ENCODE peak calls at places on chromosomes 12 and 14, in eight cellular contexts. One of them, this sample, is unnamed.

GRCh38 chr12:23954332-23954731 is 4.9 kb upstream of the SOX5 start:
- DNase-seq in HTR-8/SVneo: no peak
- DNase-seq in suprapubic skin: no peak
- DNase-seq in central memory CD4-positive, alpha-beta T cell: no peak
- DNase-seq in glutamatergic neuron: no peak
- DNase-seq in Karpas-422: no peak
- DNase-seq in CD8-positive, alpha-beta T cell: no peak
- DNase-seq in GM20000: no peak
- DNase-seq in this sample: peak

GRCh38 chr12:107634530-107634929 is 51.1 kb upstream of the PWP1 start:
- DNase-seq in GM20000: no peak
- DNase-seq in HTR-8/SVneo: no peak
- DNase-seq in CD8-positive, alpha-beta T cell: no peak
- DNase-seq in glutamatergic neuron: no peak
- DNase-seq in central memory CD4-positive, alpha-beta T cell: no peak
- DNase-seq in Karpas-422: no peak
- DNase-seq in suprapubic skin: no peak
- DNase-seq in this sample: no peak

GRCh38 chr14:79834856-79835255 is 376.4 kb downstream of the DIO2 start:
- DNase-seq in central memory CD4-positive, alpha-beta T cell: no peak
- DNase-seq in suprapubic skin: no peak
- DNase-seq in GM20000: no peak
- DNase-seq in glutamatergic neuron: no peak
- DNase-seq in HTR-8/SVneo: no peak
- DNase-seq in Karpas-422: no peak
- DNase-seq in CD8-positive, alpha-beta T cell: no peak
- DNase-seq in this sample: no peak

GRCh38 chr14:87615822-87616679 is 376.9 kb downstream of the GALC start:
- DNase-seq in Karpas-422: peak
- DNase-seq in HTR-8/SVneo: peak
- DNase-seq in suprapubic skin: no peak
- DNase-seq in GM20000: peak
- DNase-seq in central memory CD4-positive, alpha-beta T cell: no peak
- DNase-seq in CD8-positive, alpha-beta T cell: peak
- DNase-seq in glutamatergic neuron: peak
- DNase-seq in this sample: no peak

GRCh38 chr12:118061876-118062791 is 1.2 kb upstream of the WSB2 start:
- DNase-seq in CD8-positive, alpha-beta T cell: no peak
- DNase-seq in GM20000: peak
- DNase-seq in suprapubic skin: peak
- DNase-seq in Karpas-422: no peak
- DNase-seq in central memory CD4-positive, alpha-beta T cell: no peak
- DNase-seq in HTR-8/SVneo: peak
- DNase-seq in glutamatergic neuron: peak
- DNase-seq in this sample: peak

GRCh38 chr12:43332977-43333649 is 218.9 kb downstream of the ADAMTS20 start:
- DNase-seq in glutamatergic neuron: no peak
- DNase-seq in Karpas-422: no peak
- DNase-seq in central memory CD4-positive, alpha-beta T cell: no peak
- DNase-seq in CD8-positive, alpha-beta T cell: no peak
- DNase-seq in suprapubic skin: no peak
- DNase-seq in HTR-8/SVneo: peak
- DNase-seq in GM20000: no peak
- DNase-seq in this sample: peak

GRCh38 chr14:55126089-55126488 is 3.0 kb upstream of the LGALS3 start:
- DNase-seq in suprapubic skin: no peak
- DNase-seq in Karpas-422: no peak
- DNase-seq in HTR-8/SVneo: no peak
- DNase-seq in GM20000: no peak
- DNase-seq in CD8-positive, alpha-beta T cell: no peak
- DNase-seq in glutamatergic neuron: no peak
- DNase-seq in central memory CD4-positive, alpha-beta T cell: no peak
- DNase-seq in this sample: no peak

GRCh38 chr14:80554139-80554538 is 342.8 kb upstream of the DIO2 start:
- DNase-seq in central memory CD4-positive, alpha-beta T cell: no peak
- DNase-seq in Karpas-422: no peak
- DNase-seq in suprapubic skin: no peak
- DNase-seq in GM20000: no peak
- DNase-seq in HTR-8/SVneo: no peak
- DNase-seq in CD8-positive, alpha-beta T cell: no peak
- DNase-seq in glutamatergic neuron: no peak
- DNase-seq in this sample: no peak

GRCh38 chr14:80172380-80173055 is 38.8 kb downstream of the DIO2 start:
- DNase-seq in central memory CD4-positive, alpha-beta T cell: no peak
- DNase-seq in suprapubic skin: no peak
- DNase-seq in HTR-8/SVneo: no peak
- DNase-seq in glutamatergic neuron: no peak
- DNase-seq in Karpas-422: no peak
- DNase-seq in GM20000: no peak
- DNase-seq in CD8-positive, alpha-beta T cell: no peak
- DNase-seq in this sample: peak

GRCh38 chr12:58202933-58203713 is 261.8 kb downstream of the ATP23 start:
- DNase-seq in GM20000: no peak
- DNase-seq in central memory CD4-positive, alpha-beta T cell: no peak
- DNase-seq in CD8-positive, alpha-beta T cell: no peak
- DNase-seq in suprapubic skin: no peak
- DNase-seq in HTR-8/SVneo: no peak
- DNase-seq in Karpas-422: no peak
- DNase-seq in glutamatergic neuron: peak
- DNase-seq in this sample: no peak

GRCh38 chr14:67674139-67674479 is 323 bp downstream of the VTI1B start:
- DNase-seq in Karpas-422: peak
- DNase-seq in central memory CD4-positive, alpha-beta T cell: no peak
- DNase-seq in GM20000: peak
- DNase-seq in CD8-positive, alpha-beta T cell: peak
- DNase-seq in HTR-8/SVneo: peak
- DNase-seq in glutamatergic neuron: peak
- DNase-seq in suprapubic skin: peak
- DNase-seq in this sample: peak

GRCh38 chr12:67161322-67161918 is 107.7 kb upstream of the CAND1 start:
- DNase-seq in Karpas-422: peak
- DNase-seq in CD8-positive, alpha-beta T cell: peak
- DNase-seq in HTR-8/SVneo: peak
- DNase-seq in glutamatergic neuron: peak
- DNase-seq in suprapubic skin: no peak
- DNase-seq in central memory CD4-positive, alpha-beta T cell: no peak
- DNase-seq in GM20000: peak
- DNase-seq in this sample: peak

GRCh38 chr12:122021822-122022392 is at the start of gene BCL7A:
- DNase-seq in central memory CD4-positive, alpha-beta T cell: peak
- DNase-seq in glutamatergic neuron: peak
- DNase-seq in Karpas-422: peak
- DNase-seq in HTR-8/SVneo: peak
- DNase-seq in GM20000: peak
- DNase-seq in CD8-positive, alpha-beta T cell: peak
- DNase-seq in suprapubic skin: no peak
- DNase-seq in this sample: peak

GRCh38 chr12:107780298-107780697 is 5.8 kb downstream of the ASCL4 start:
- DNase-seq in suprapubic skin: no peak
- DNase-seq in HTR-8/SVneo: no peak
- DNase-seq in central memory CD4-positive, alpha-beta T cell: no peak
- DNase-seq in glutamatergic neuron: no peak
- DNase-seq in GM20000: no peak
- DNase-seq in CD8-positive, alpha-beta T cell: no peak
- DNase-seq in Karpas-422: no peak
- DNase-seq in this sample: no peak

GRCh38 chr14:94665121-94665520 is 52.9 kb downstream of the SERPINA3 start:
- DNase-seq in HTR-8/SVneo: no peak
- DNase-seq in CD8-positive, alpha-beta T cell: no peak
- DNase-seq in Karpas-422: no peak
- DNase-seq in suprapubic skin: peak
- DNase-seq in central memory CD4-positive, alpha-beta T cell: no peak
- DNase-seq in glutamatergic neuron: no peak
- DNase-seq in GM20000: no peak
- DNase-seq in this sample: peak

GRCh38 chr14:63051301-63051700 is 6.0 kb upstream of the KCNH5 start:
- DNase-seq in CD8-positive, alpha-beta T cell: no peak
- DNase-seq in Karpas-422: no peak
- DNase-seq in GM20000: no peak
- DNase-seq in suprapubic skin: no peak
- DNase-seq in glutamatergic neuron: no peak
- DNase-seq in HTR-8/SVneo: no peak
- DNase-seq in central memory CD4-positive, alpha-beta T cell: no peak
- DNase-seq in this sample: no peak

GRCh38 chr12:88108021-88108420 is 33.9 kb downstream of the CEP290 start:
- DNase-seq in central memory CD4-positive, alpha-beta T cell: no peak
- DNase-seq in CD8-positive, alpha-beta T cell: no peak
- DNase-seq in glutamatergic neuron: no peak
- DNase-seq in GM20000: no peak
- DNase-seq in suprapubic skin: no peak
- DNase-seq in HTR-8/SVneo: no peak
- DNase-seq in Karpas-422: no peak
- DNase-seq in this sample: no peak

GRCh38 chr12:94074970-94075695 is 73.2 kb upstream of the PLXNC1 start:
- DNase-seq in suprapubic skin: no peak
- DNase-seq in CD8-positive, alpha-beta T cell: no peak
- DNase-seq in GM20000: peak
- DNase-seq in central memory CD4-positive, alpha-beta T cell: no peak
- DNase-seq in glutamatergic neuron: peak
- DNase-seq in HTR-8/SVneo: peak
- DNase-seq in Karpas-422: peak
- DNase-seq in this sample: peak

GRCh38 chr12:59268295-59268809 is 327.5 kb upstream of the SLC16A7 start:
- DNase-seq in GM20000: no peak
- DNase-seq in central memory CD4-positive, alpha-beta T cell: no peak
- DNase-seq in CD8-positive, alpha-beta T cell: no peak
- DNase-seq in Karpas-422: no peak
- DNase-seq in suprapubic skin: no peak
- DNase-seq in HTR-8/SVneo: no peak
- DNase-seq in glutamatergic neuron: no peak
- DNase-seq in this sample: no peak

GRCh38 chr14:51860164-51860835 is at the start of gene GNG2:
- DNase-seq in CD8-positive, alpha-beta T cell: peak
- DNase-seq in Karpas-422: peak
- DNase-seq in HTR-8/SVneo: peak
- DNase-seq in GM20000: peak
- DNase-seq in central memory CD4-positive, alpha-beta T cell: peak
- DNase-seq in suprapubic skin: peak
- DNase-seq in glutamatergic neuron: peak
- DNase-seq in this sample: peak

GRCh38 chr14:90460136-90460535 is 63.3 kb downstream of the CALM1 start:
- DNase-seq in GM20000: no peak
- DNase-seq in CD8-positive, alpha-beta T cell: no peak
- DNase-seq in suprapubic skin: no peak
- DNase-seq in Karpas-422: no peak
- DNase-seq in glutamatergic neuron: no peak
- DNase-seq in HTR-8/SVneo: no peak
- DNase-seq in central memory CD4-positive, alpha-beta T cell: no peak
- DNase-seq in this sample: peak

GRCh38 chr12:106452309-106452708 is 94.8 kb downstream of the POLR3B start:
- DNase-seq in suprapubic skin: no peak
- DNase-seq in CD8-positive, alpha-beta T cell: no peak
- DNase-seq in HTR-8/SVneo: no peak
- DNase-seq in GM20000: no peak
- DNase-seq in glutamatergic neuron: no peak
- DNase-seq in Karpas-422: no peak
- DNase-seq in central memory CD4-positive, alpha-beta T cell: no peak
- DNase-seq in this sample: no peak

GRCh38 chr12:7984900-7985299 is 47.6 kb upstream of the FOXJ2 start:
- DNase-seq in GM20000: no peak
- DNase-seq in central memory CD4-positive, alpha-beta T cell: no peak
- DNase-seq in Karpas-422: no peak
- DNase-seq in suprapubic skin: no peak
- DNase-seq in CD8-positive, alpha-beta T cell: no peak
- DNase-seq in glutamatergic neuron: no peak
- DNase-seq in HTR-8/SVneo: no peak
- DNase-seq in this sample: no peak

GRCh38 chr14:32009221-32009620 is 67.9 kb upstream of the ARHGAP5 start:
- DNase-seq in CD8-positive, alpha-beta T cell: no peak
- DNase-seq in HTR-8/SVneo: no peak
- DNase-seq in glutamatergic neuron: no peak
- DNase-seq in central memory CD4-positive, alpha-beta T cell: no peak
- DNase-seq in suprapubic skin: no peak
- DNase-seq in GM20000: no peak
- DNase-seq in Karpas-422: no peak
- DNase-seq in this sample: no peak

GRCh38 chr12:7175493-7175892 is 14.0 kb upstream of the PEX5 start:
- DNase-seq in Karpas-422: no peak
- DNase-seq in suprapubic skin: no peak
- DNase-seq in GM20000: no peak
- DNase-seq in HTR-8/SVneo: no peak
- DNase-seq in central memory CD4-positive, alpha-beta T cell: no peak
- DNase-seq in glutamatergic neuron: no peak
- DNase-seq in CD8-positive, alpha-beta T cell: no peak
- DNase-seq in this sample: no peak

GRCh38 chr12:47845066-47845465 is 25.4 kb upstream of the HDAC7 start:
- DNase-seq in GM20000: no peak
- DNase-seq in HTR-8/SVneo: no peak
- DNase-seq in Karpas-422: no peak
- DNase-seq in CD8-positive, alpha-beta T cell: no peak
- DNase-seq in glutamatergic neuron: no peak
- DNase-seq in central memory CD4-positive, alpha-beta T cell: no peak
- DNase-seq in suprapubic skin: no peak
- DNase-seq in this sample: no peak

GRCh38 chr12:74431821-74432220 is 105.8 kb upstream of the ATXN7L3B start:
- DNase-seq in CD8-positive, alpha-beta T cell: no peak
- DNase-seq in glutamatergic neuron: no peak
- DNase-seq in HTR-8/SVneo: no peak
- DNase-seq in GM20000: no peak
- DNase-seq in Karpas-422: no peak
- DNase-seq in suprapubic skin: no peak
- DNase-seq in central memory CD4-positive, alpha-beta T cell: no peak
- DNase-seq in this sample: no peak

GRCh38 chr12:123853401-123854070 is 91.4 kb downstream of the DNAH10 start:
- DNase-seq in suprapubic skin: no peak
- DNase-seq in Karpas-422: no peak
- DNase-seq in central memory CD4-positive, alpha-beta T cell: no peak
- DNase-seq in HTR-8/SVneo: no peak
- DNase-seq in GM20000: no peak
- DNase-seq in CD8-positive, alpha-beta T cell: no peak
- DNase-seq in glutamatergic neuron: no peak
- DNase-seq in this sample: no peak

GRCh38 chr14:34971381-34971780 is 11.4 kb upstream of the SRP54 start:
- DNase-seq in Karpas-422: no peak
- DNase-seq in CD8-positive, alpha-beta T cell: no peak
- DNase-seq in central memory CD4-positive, alpha-beta T cell: no peak
- DNase-seq in HTR-8/SVneo: no peak
- DNase-seq in glutamatergic neuron: no peak
- DNase-seq in GM20000: no peak
- DNase-seq in suprapubic skin: no peak
- DNase-seq in this sample: peak

GRCh38 chr14:26984318-26985177 is 386.7 kb upstream of the NOVA1 start:
- DNase-seq in HTR-8/SVneo: no peak
- DNase-seq in GM20000: no peak
- DNase-seq in glutamatergic neuron: peak
- DNase-seq in suprapubic skin: no peak
- DNase-seq in CD8-positive, alpha-beta T cell: no peak
- DNase-seq in Karpas-422: peak
- DNase-seq in central memory CD4-positive, alpha-beta T cell: no peak
- DNase-seq in this sample: peak